ENCODE peak calls at places on chromosomes 4 and X, in four cellular contexts. L is heart right ventricle, H is fibroblast of mammary gland, Z is mammary epithelial cell. D is an unnamed sample.

GRCh38 chr4:78569291-78569821 is 17.8 kb downstream of the ANXA3 start:
- DNase-seq in H (peak; percentile 77), Z (peak; percentile 71), L (no peak), D (peak; percentile 76)

GRCh38 chr4:129526812-129527211 is 430.9 kb downstream of the C4orf33 start:
- DNase-seq in L (no peak), H (peak; percentile 43), Z (no peak), D (no peak)

GRCh38 chrX:10414872-10415703 is 205.3 kb downstream of the MID1 start:
- DNase-seq in Z (no peak), H (peak; percentile 73), L (no peak), D (no peak)

GRCh38 chr4:8285143-8285975 is 15.8 kb downstream of the HTRA3 start:
- DNase-seq in H (no peak), Z (no peak), L (peak; percentile 15), D (no peak)

GRCh38 chr4:2255501-2256155 is 6.3 kb downstream of the MXD4 start:
- DNase-seq in H (peak; percentile 33), L (peak; percentile 56), Z (no peak), D (no peak)

GRCh38 chr4:16196482-16197393 is 29.5 kb downstream of the TAPT1 start:
- DNase-seq in Z (peak; percentile 72), H (peak; percentile 56), L (no peak), D (no peak)

GRCh38 chrX:130669233-130669632 is 233.8 kb downstream of the ENOX2 start:
- DNase-seq in L (no peak), Z (peak; percentile 1), H (peak; percentile 51), D (no peak)

GRCh38 chr4:151652841-151653547 is 107.8 kb downstream of the GATB start:
- DNase-seq in L (no peak), Z (no peak), H (peak; percentile 93), D (no peak)

GRCh38 chrX:84099120-84099519 is 88.9 kb downstream of the RPS6KA6 start:
- DNase-seq in H (no peak), Z (no peak), L (no peak), D (no peak)

GRCh38 chr4:179941911-179942310 is 2301.3 kb upstream of the TENM3 start:
- DNase-seq in H (no peak), Z (no peak), L (no peak), D (no peak)

GRCh38 chr4:24772061-24772705 is 23.2 kb upstream of the SOD3 start:
- DNase-seq in Z (no peak), H (no peak), L (no peak), D (no peak)

GRCh38 chrX:149512225-149512885 is 7.2 kb upstream of the IDS start:
- DNase-seq in L (no peak), H (peak; percentile 44), Z (peak; percentile 35), D (no peak)

GRCh38 chr4:47203593-47203992 is 172.2 kb downstream of the GABRB1 start:
- DNase-seq in L (no peak), Z (no peak), H (no peak), D (no peak)

GRCh38 chr4:68736813-68737212 is 66.4 kb upstream of the UGT2B15 start:
- DNase-seq in H (no peak), Z (no peak), L (no peak), D (no peak)
- TF ChIP-seq CTCF in H (no peak), Z (no peak), L (no peak), D (no peak)

GRCh38 chr4:185811509-185812364 is at the start of gene SORBS2:
- DNase-seq in Z (peak; percentile 70), L (peak; percentile 18), H (peak; percentile 33), D (peak; percentile 85)

GRCh38 chr4:185805979-185806378 is 6.0 kb downstream of the SORBS2 start:
- DNase-seq in H (no peak), L (no peak), Z (no peak), D (no peak)

GRCh38 chr4:185813133-185813532 is 1.1 kb upstream of the SORBS2 start:
- DNase-seq in L (no peak), H (no peak), Z (no peak), D (no peak)

GRCh38 chr4:185810746-185811508 is 1.1 kb downstream of the SORBS2 start:
- DNase-seq in Z (peak; percentile 72), H (no peak), L (no peak), D (no peak)

GRCh38 chr4:185809517-185810071 is 2.4 kb downstream of the SORBS2 start:
- DNase-seq in H (no peak), Z (no peak), L (no peak), D (no peak)
- H3K4me3 ChIP-seq in H (no peak overlapping the region), Z (no peak overlapping the region), L (peak overlapping the region; percentile 63), D (peak overlapping the region; percentile 91)

GRCh38 chr4:80252427-80252826 is 14.0 kb upstream of the FGF5 start:
- DNase-seq in L (no peak), H (no peak), Z (no peak), D (no peak)

GRCh38 chr4:80253510-80253909 is 13.0 kb upstream of the FGF5 start:
- DNase-seq in Z (no peak), H (no peak), L (no peak), D (no peak)

GRCh38 chr4:80252953-80253352 is 13.5 kb upstream of the FGF5 start:
- DNase-seq in L (no peak), H (no peak), Z (no peak), D (no peak)

GRCh38 chr4:80255374-80256095 is 10.9 kb upstream of the FGF5 start:
- DNase-seq in H (peak; percentile 76), Z (peak; percentile 47), L (no peak), D (no peak)

DNA sequence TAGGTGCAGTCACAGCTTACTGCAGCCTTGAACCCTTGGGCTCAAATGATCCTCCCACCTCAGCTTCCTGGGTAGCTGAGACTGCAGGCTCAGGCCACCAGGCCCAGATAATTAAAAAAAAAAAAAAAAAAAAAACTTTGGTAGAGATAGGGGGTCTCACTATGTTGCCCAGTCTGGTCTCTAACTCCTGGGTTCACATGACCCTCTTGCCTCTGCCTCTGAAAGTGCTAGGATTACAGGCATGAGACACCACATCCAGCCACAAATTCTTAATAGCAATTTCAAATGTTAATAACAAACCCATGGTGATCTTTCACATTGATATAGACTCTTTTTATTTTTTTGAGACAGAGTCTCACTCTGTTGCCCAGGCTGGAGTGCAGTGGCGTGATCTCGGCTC is 12.3 kb upstream of the FGF5 start:
- DNase-seq in L (no peak), H (no peak), Z (no peak), D (no peak)
- TF ChIP-seq CTCF in L (no peak), H (no peak), Z (no peak), D (no peak)

DNA sequence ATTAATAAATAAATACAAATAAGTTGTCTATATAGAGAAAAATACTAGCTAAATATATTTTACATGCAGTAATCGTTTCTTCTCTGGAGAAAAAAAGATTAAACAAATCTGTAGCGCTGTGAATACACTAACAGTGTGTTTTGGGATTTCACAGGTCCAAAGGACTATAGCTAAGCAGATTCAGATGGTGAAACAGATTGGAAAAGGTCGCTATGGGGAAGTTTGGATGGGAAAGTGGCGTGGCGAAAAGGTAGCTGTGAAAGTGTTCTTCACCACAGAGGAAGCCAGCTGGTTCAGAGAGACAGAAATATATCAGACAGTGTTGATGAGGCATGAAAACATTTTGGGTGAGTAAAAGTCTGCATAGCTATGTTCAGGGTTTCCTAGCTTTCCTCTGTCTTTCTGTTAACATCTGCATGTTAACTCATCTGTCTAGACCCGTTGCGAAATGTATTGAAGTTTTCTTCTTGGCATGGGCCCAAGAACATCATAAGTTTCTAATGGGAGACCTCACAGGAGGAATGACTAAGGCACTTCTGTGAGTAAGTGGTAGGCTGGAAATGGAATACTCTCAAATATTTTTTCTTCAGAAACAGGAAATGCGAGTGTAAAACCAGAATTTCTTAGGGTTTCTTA is 372.1 kb downstream of the BMPR1B start:
- DNase-seq in L (no peak), Z (peak; percentile 98), H (peak; percentile 100), D (peak; percentile 87)
- H3K4me3 ChIP-seq in L (no peak overlapping the region), Z (no peak overlapping the region), H (peak overlapping the region; percentile 17), D (no peak overlapping the region)

GRCh38 chrX:102968216-102968615 is 31.1 kb downstream of the RAB40AL start:
- DNase-seq in L (no peak), Z (no peak), H (no peak), D (no peak)
- TF ChIP-seq CTCF in L (no peak), Z (no peak), H (no peak), D (no peak)

D was measured in retinal pigment epithelial cell.